ENCODE peak calls at places on chromosomes 11 and 22, in nine cellular contexts. H is neuronal stem cell; F is PC-3; R is OCI-LY7; S is CD8-positive, alpha-beta memory T cell; N is fibroblast of lung; K is right lobe of liver; T is tibial nerve; L is RWPE2. C is an unnamed sample.

GRCh38 chr11:45528435-45528834 is 137.0 kb downstream of the CHST1 start:
- DNase-seq in H (no peak), F (no peak), R (no peak), S (no peak), N (no peak), K (no peak), T (no peak), L (no peak), C (no peak)

GRCh38 chr11:79045811-79046304 is 395.0 kb downstream of the TENM4 start:
- DNase-seq in H (no peak), F (no peak), R (no peak), S (no peak), N (no peak), K (peak; percentile 78), T (no peak), L (no peak), C (no peak)

GRCh38 chr22:39491696-39492095 is 10.4 kb upstream of the MIEF1 start:
- DNase-seq in H (no peak), F (no peak), R (no peak), S (no peak), N (no peak), K (no peak), T (no peak), L (no peak), C (no peak)

GRCh38 chr11:92739020-92739419 is 230.4 kb upstream of the MTNR1B start:
- DNase-seq in H (no peak), F (no peak), R (no peak), S (no peak), N (peak; percentile 94), K (no peak), T (peak; percentile 79), L (no peak), C (no peak)

GRCh38 chr11:95922536-95923440 is 1.1 kb downstream of the MTMR2 start:
- DNase-seq in H (no peak), F (peak; percentile 36), R (no peak), S (no peak), N (peak; percentile 37), K (no peak), T (no peak), L (no peak), C (no peak)

GRCh38 chr11:112525844-112526590 is 265.4 kb upstream of the PLET1 start:
- DNase-seq in H (no peak), F (no peak), R (no peak), S (no peak), N (no peak), K (no peak), T (no peak), L (no peak), C (no peak)

GRCh38 chr22:33210129-33210784 is 152.1 kb upstream of the SYN3 start:
- DNase-seq in H (peak; percentile 47), F (peak; percentile 46), R (peak; percentile 83), S (no peak), N (peak; percentile 36), K (peak; percentile 46), T (no peak), L (no peak), C (no peak)

GRCh38 chr11:130737866-130738431 is 178.3 kb downstream of the SNX19 start:
- DNase-seq in H (no peak), F (peak; percentile 72), R (no peak), S (no peak), N (peak; percentile 77), K (no peak), T (no peak), L (no peak), C (peak; percentile 79)

GRCh38 chr22:45709866-45710265 is 38.2 kb downstream of the ATXN10 start:
- DNase-seq in H (no peak), F (peak; percentile 68), R (no peak), S (no peak), N (peak; percentile 28), K (no peak), T (no peak), L (no peak), C (no peak)

GRCh38 chr11:10522921-10523320 is 18.1 kb downstream of the RNF141 start:
- DNase-seq in H (no peak), F (no peak), R (no peak), S (no peak), N (peak; percentile 3), K (no peak), T (no peak), L (no peak), C (no peak)

GRCh38 chr11:63667993-63668392 is 3.2 kb downstream of the ATL3 start:
- DNase-seq in H (no peak), F (peak; percentile 98), R (no peak), S (no peak), N (peak; percentile 96), K (no peak), T (no peak), L (no peak), C (no peak)

GRCh38 chr11:126476977-126477376 is 121.5 kb downstream of the ST3GAL4 start:
- DNase-seq in H (no peak), F (no peak), R (no peak), S (no peak), N (no peak), K (no peak), T (no peak), L (no peak), C (no peak)

GRCh38 chr11:25838918-25839611 is 492.9 kb upstream of the ANO3 start:
- DNase-seq in H (no peak), F (peak; percentile 31), R (no peak), S (no peak), N (no peak), K (no peak), T (no peak), L (no peak), C (no peak)

GRCh38 chr22:49793871-49794270 is 33.8 kb downstream of the BRD1 start:
- DNase-seq in H (no peak), F (no peak), R (no peak), S (no peak), N (no peak), K (no peak), T (no peak), L (no peak), C (no peak)

DNA sequence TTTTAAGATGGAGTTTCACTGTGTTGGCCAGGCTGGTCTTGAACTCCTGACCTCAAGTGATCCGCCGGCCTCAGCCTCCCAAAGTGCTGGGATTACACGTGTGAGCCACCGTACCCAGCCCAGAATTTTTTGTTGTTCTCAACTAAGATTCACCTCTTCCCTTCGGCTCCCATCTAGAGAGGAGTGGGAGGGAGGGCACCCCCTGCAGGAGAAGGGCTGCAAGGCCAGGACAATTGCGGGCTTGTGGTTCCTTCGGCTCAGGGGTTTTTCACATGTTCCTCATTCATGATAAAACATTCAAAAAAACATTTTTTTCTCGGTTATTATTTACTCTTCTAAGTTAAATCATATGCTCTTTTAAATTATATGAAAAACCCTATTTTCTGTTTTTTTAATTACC is 201.1 kb upstream of the LRRC4C start:
- DNase-seq in H (no peak), F (peak; percentile 19), R (no peak), S (no peak), N (no peak), K (no peak), T (no peak), L (no peak), C (no peak)
- H3K9me3 ChIP-seq in H (peaks cover 2% of the 10 kb centered on the region), F (no peaks in the 10 kb centered on the region), R (no peaks in the 10 kb centered on the region), S (no peaks in the 10 kb centered on the region), N (no peaks in the 10 kb centered on the region), K (no peaks in the 10 kb centered on the region), T (no peaks in the 10 kb centered on the region), L (no peaks in the 10 kb centered on the region), C (no peaks in the 10 kb centered on the region)

GRCh38 chr22:26550498-26551033 is 38.3 kb upstream of the TFIP11 start:
- DNase-seq in H (no peak), F (peak; percentile 3), R (no peak), S (no peak), N (peak; percentile 93), K (peak; percentile 94), T (no peak), L (no peak), C (peak; percentile 76)

GRCh38 chr22:26549902-26550497 is 37.7 kb upstream of the TFIP11 start:
- DNase-seq in H (no peak), F (no peak), R (no peak), S (no peak), N (no peak), K (no peak), T (no peak), L (no peak), C (no peak)

GRCh38 chr22:26551568-26551967 is 38.4 kb downstream of the TPST2 start:
- DNase-seq in H (no peak), F (no peak), R (no peak), S (no peak), N (no peak), K (no peak), T (no peak), L (no peak), C (no peak)

GRCh38 chr22:26553056-26553752 is 36.7 kb downstream of the TPST2 start:
- DNase-seq in H (no peak), F (peak; percentile 44), R (peak; percentile 34), S (no peak), N (peak; percentile 80), K (no peak), T (no peak), L (no peak), C (no peak)

GRCh38 chr22:26552466-26552865 is 37.5 kb downstream of the TPST2 start:
- DNase-seq in H (no peak), F (no peak), R (no peak), S (no peak), N (peak; percentile 35), K (no peak), T (no peak), L (no peak), C (no peak)
- H3K4me1 ChIP-seq in H (peaks cover 11% of the 10 kb centered on the region), F (no peaks in the 10 kb centered on the region), R (peaks cover 34% of the 10 kb centered on the region), S (no peaks in the 10 kb centered on the region), N (peaks cover 19% of the 10 kb centered on the region), K (peaks cover 58% of the 10 kb centered on the region), T (peaks cover 17% of the 10 kb centered on the region), L (peaks cover 18% of the 10 kb centered on the region), C (no peaks in the 10 kb centered on the region)

DNA sequence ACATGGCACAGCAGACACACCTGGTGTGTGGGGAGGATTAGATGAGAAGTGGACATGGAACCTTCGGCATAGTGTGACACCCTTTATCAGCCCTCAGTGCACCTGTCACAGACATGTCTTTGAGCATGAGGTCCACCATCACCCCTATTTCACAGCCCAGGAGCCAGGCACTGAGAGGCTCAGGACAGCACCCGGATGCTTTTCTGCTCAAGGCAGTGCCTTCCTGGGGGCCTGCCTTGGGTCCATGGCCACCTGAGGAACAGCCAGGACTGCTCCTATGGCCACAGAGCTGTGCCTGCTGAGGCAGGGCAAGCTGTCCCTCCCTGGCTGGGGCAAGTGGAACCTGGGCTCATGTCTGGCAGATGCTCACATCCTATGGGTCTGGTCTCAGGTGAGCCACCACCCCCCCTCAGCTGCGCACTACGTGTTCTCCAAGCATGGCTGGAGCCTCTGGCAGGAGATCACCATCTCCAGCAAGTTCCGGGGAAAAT is 75.8 kb downstream of the MORC2 start:
- DNase-seq in H (no peak), F (no peak), R (no peak), S (no peak), N (no peak), K (peak; percentile 28), T (no peak), L (no peak), C (peak; percentile 57)
- H3K36me3 ChIP-seq in H (no peaks in the 10 kb centered on the region), F (no peaks in the 10 kb centered on the region), R (no peaks in the 10 kb centered on the region), S (no peaks in the 10 kb centered on the region), N (no peaks in the 10 kb centered on the region), K (no peaks in the 10 kb centered on the region), T (peaks cover 60% of the 10 kb centered on the region), L (peaks cover 89% of the 10 kb centered on the region), C (no peaks in the 10 kb centered on the region)

DNA sequence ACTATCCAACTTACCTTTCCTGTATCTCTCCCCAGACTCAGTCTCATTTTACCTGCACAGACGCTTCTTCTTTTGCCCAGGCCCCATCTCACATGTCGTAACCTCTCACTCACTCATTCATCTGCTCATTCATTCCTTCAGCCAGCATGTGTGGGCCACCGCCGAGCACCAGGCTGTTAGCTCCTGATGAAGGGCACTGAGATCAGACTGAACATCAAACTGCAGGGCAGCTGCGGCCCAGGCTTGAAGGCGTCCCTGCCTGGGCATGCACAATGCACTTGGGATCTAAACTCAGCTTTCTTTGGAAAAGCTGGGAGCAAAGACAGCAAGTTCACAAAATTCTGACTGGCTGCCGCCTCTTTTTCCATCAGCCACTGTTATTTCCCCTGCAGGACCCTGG is 1456.3 kb downstream of the BRD1 start:
- DNase-seq in H (no peak), F (no peak), R (no peak), S (no peak), N (no peak), K (no peak), T (no peak), L (no peak), C (peak; percentile 47)
- H3K9me3 ChIP-seq in H (no peaks in the 10 kb centered on the region), F (no peaks in the 10 kb centered on the region), R (no peaks in the 10 kb centered on the region), S (no peaks in the 10 kb centered on the region), N (no peaks in the 10 kb centered on the region), K (no peaks in the 10 kb centered on the region), T (no peaks in the 10 kb centered on the region), L (peaks cover 4% of the 10 kb centered on the region), C (no peaks in the 10 kb centered on the region)

C was measured in aorta.